ENCODE peak calls at places on chromosome 21, in four cellular contexts. M, T, U and K are unnamed samples.

GRCh38 chr21:32329331-32329730 is 30.7 kb downstream of the MRAP start:
- DNase-seq in M (no peak), T (no peak), U (no peak), K (no peak)

GRCh38 chr21:45403825-45404725 is 890 bp upstream of the COL18A1 start:
- DNase-seq in M (no peak), T (peak; percentile 31), U (no peak), K (peak; percentile 62)

GRCh38 chr21:10272216-10272615 is 249.2 kb upstream of the TPTE start:
- DNase-seq in M (no peak), T (peak; percentile 4), U (no peak), K (no peak)

GRCh38 chr21:18545908-18546307 is 142.3 kb upstream of the TMPRSS15 start:
- DNase-seq in M (no peak), T (no peak), U (no peak), K (no peak)

GRCh38 chr21:34021726-34022125 is 51.7 kb upstream of the MRPS6 start:
- DNase-seq in M (no peak), T (no peak), U (no peak), K (no peak)

GRCh38 chr21:23936224-23936623 is 1671.1 kb downstream of the MRPL39 start:
- DNase-seq in M (no peak), T (no peak), U (no peak), K (no peak)

GRCh38 chr21:35905973-35906357 is 154.4 kb downstream of the SETD4 start:
- DNase-seq in M (no peak), T (no peak), U (no peak), K (no peak)

GRCh38 chr21:32412998-32413504 is 545 bp downstream of the EVA1C start:
- DNase-seq in M (no peak), T (no peak), U (no peak), K (peak; percentile 12)

GRCh38 chr21:44982558-44983244 is 42.9 kb downstream of the SLX9 start:
- DNase-seq in M (no peak), T (no peak), U (no peak), K (no peak)

GRCh38 chr21:46286668-46286982 is 483 bp downstream of the YBEY start:
- DNase-seq in M (no peak), T (no peak), U (no peak), K (no peak)

GRCh38 chr21:37268186-37268503 is 1.0 kb upstream of the VPS26C start:
- DNase-seq in M (no peak), T (no peak), U (no peak), K (no peak)

GRCh38 chr21:29233611-29234540 is 64.8 kb upstream of the BACH1 start:
- DNase-seq in M (no peak), T (no peak), U (no peak), K (no peak)

GRCh38 chr21:26389971-26390641 is 183.0 kb downstream of the CYYR1 start:
- DNase-seq in M (no peak), T (no peak), U (no peak), K (peak; percentile 97)

GRCh38 chr21:31366825-31367224 is 22.8 kb upstream of the TIAM1 start:
- DNase-seq in M (no peak), T (no peak), U (no peak), K (peak; percentile 67)

GRCh38 chr21:25577765-25578069 is 29.6 kb downstream of the MRPL39 start:
- DNase-seq in M (no peak), T (no peak), U (no peak), K (no peak)

GRCh38 chr21:28822882-28823335 is 169.8 kb downstream of the LTN1 start:
- DNase-seq in M (no peak), T (no peak), U (no peak), K (no peak)

GRCh38 chr21:45098867-45099266 is 24.5 kb downstream of the ADARB1 start:
- DNase-seq in M (no peak), T (no peak), U (no peak), K (no peak)

GRCh38 chr21:25572895-25573310 is 34.4 kb downstream of the MRPL39 start:
- DNase-seq in M (no peak), T (no peak), U (no peak), K (peak; percentile 34)

GRCh38 chr21:43599728-43600127 is 59.6 kb downstream of the HSF2BP start:
- DNase-seq in M (no peak), T (no peak), U (no peak), K (no peak)

GRCh38 chr21:36994501-36995189 is 11.9 kb upstream of the RIPPLY3 start:
- DNase-seq in M (no peak), T (peak; percentile 22), U (no peak), K (no peak)

GRCh38 chr21:35406600-35406999 is 357.5 kb upstream of the RUNX1 start:
- DNase-seq in M (no peak), T (no peak), U (no peak), K (no peak)

GRCh38 chr21:27298465-27298864 is 331.6 kb upstream of the ADAMTS5 start:
- DNase-seq in M (no peak), T (no peak), U (no peak), K (no peak)

GRCh38 chr21:40143822-40144525 is 276.7 kb downstream of the PCP4 start:
- DNase-seq in M (peak; percentile 1), T (peak; percentile 61), U (peak; percentile 80), K (peak; percentile 30)

GRCh38 chr21:36980280-36981048 is 14.0 kb upstream of the HLCS start:
- DNase-seq in M (no peak), T (peak; percentile 38), U (no peak), K (no peak)

GRCh38 chr21:34642211-34643075 is 26.4 kb upstream of the CLIC6 start:
- DNase-seq in M (no peak), T (no peak), U (no peak), K (no peak)

GRCh38 chr21:23811802-23812201 is 1795.5 kb downstream of the MRPL39 start:
- DNase-seq in M (no peak), T (no peak), U (no peak), K (no peak)

GRCh38 chr21:45096216-45096615 is 21.8 kb downstream of the ADARB1 start:
- DNase-seq in M (no peak), T (no peak), U (no peak), K (no peak)